ENCODE peak calls at places on chromosomes 6 and 20, in seven cellular contexts. One of them, this sample, is unnamed.

GRCh38 chr20:58479666-58480454 is 35.3 kb downstream of the APCDD1L start:
- DNase-seq in uterus: no peak
- DNase-seq in adrenal gland: no peak
- DNase-seq in pancreas: no peak
- DNase-seq in left lung: no peak
- DNase-seq in fibroblast of mammary gland: no peak
- DNase-seq in fibroblast of pulmonary artery: no peak
- DNase-seq in this sample: no peak

GRCh38 chr6:113530769-113531168 is 326.4 kb upstream of the MARCKS start:
- DNase-seq in uterus: no peak
- DNase-seq in adrenal gland: no peak
- DNase-seq in pancreas: no peak
- DNase-seq in left lung: no peak
- DNase-seq in fibroblast of mammary gland: peak
- DNase-seq in fibroblast of pulmonary artery: peak
- DNase-seq in this sample: peak

GRCh38 chr6:27684264-27685211 is 211.6 kb upstream of the ZNF184 start:
- DNase-seq in uterus: no peak
- DNase-seq in adrenal gland: no peak
- DNase-seq in pancreas: peak
- DNase-seq in left lung: peak
- DNase-seq in fibroblast of mammary gland: peak
- DNase-seq in fibroblast of pulmonary artery: peak
- DNase-seq in this sample: peak

GRCh38 chr20:51541189-51542032 is 1.1 kb downstream of the NFATC2 start:
- DNase-seq in uterus: peak
- DNase-seq in adrenal gland: peak
- DNase-seq in pancreas: peak
- DNase-seq in left lung: peak
- DNase-seq in fibroblast of mammary gland: peak
- DNase-seq in fibroblast of pulmonary artery: peak
- DNase-seq in this sample: peak

GRCh38 chr20:2228926-2229325 is 66.9 kb upstream of the TGM3 start:
- DNase-seq in uterus: no peak
- DNase-seq in adrenal gland: no peak
- DNase-seq in pancreas: no peak
- DNase-seq in left lung: no peak
- DNase-seq in fibroblast of mammary gland: no peak
- DNase-seq in fibroblast of pulmonary artery: no peak
- DNase-seq in this sample: no peak

GRCh38 chr20:8654486-8654885 is 414.4 kb upstream of the PLCB4 start:
- DNase-seq in uterus: no peak
- DNase-seq in adrenal gland: no peak
- DNase-seq in pancreas: no peak
- DNase-seq in left lung: no peak
- DNase-seq in fibroblast of mammary gland: no peak
- DNase-seq in fibroblast of pulmonary artery: no peak
- DNase-seq in this sample: no peak

GRCh38 chr20:26163890-26164289 is 467.2 kb upstream of the ZNF337 start:
- DNase-seq in uterus: no peak
- DNase-seq in adrenal gland: no peak
- DNase-seq in pancreas: no peak
- DNase-seq in left lung: no peak
- DNase-seq in fibroblast of mammary gland: peak
- DNase-seq in fibroblast of pulmonary artery: peak
- DNase-seq in this sample: peak

GRCh38 chr20:64101731-64102621 is 5.4 kb downstream of the NPBWR2 start:
- DNase-seq in uterus: no peak
- DNase-seq in adrenal gland: peak
- DNase-seq in pancreas: peak
- DNase-seq in left lung: no peak
- DNase-seq in fibroblast of mammary gland: no peak
- DNase-seq in fibroblast of pulmonary artery: no peak
- DNase-seq in this sample: peak

GRCh38 chr6:16947461-16948159 is 154.2 kb upstream of the STMND1 start:
- DNase-seq in uterus: peak
- DNase-seq in adrenal gland: peak
- DNase-seq in pancreas: no peak
- DNase-seq in left lung: no peak
- DNase-seq in fibroblast of mammary gland: peak
- DNase-seq in fibroblast of pulmonary artery: peak
- DNase-seq in this sample: peak

GRCh38 chr20:10636326-10636818 is 37.4 kb downstream of the JAG1 start:
- DNase-seq in uterus: no peak
- DNase-seq in adrenal gland: no peak
- DNase-seq in pancreas: no peak
- DNase-seq in left lung: no peak
- DNase-seq in fibroblast of mammary gland: peak
- DNase-seq in fibroblast of pulmonary artery: peak
- DNase-seq in this sample: peak

GRCh38 chr20:43761396-43762340 is 34.9 kb upstream of the GTSF1L start:
- DNase-seq in uterus: no peak
- DNase-seq in adrenal gland: no peak
- DNase-seq in pancreas: no peak
- DNase-seq in left lung: no peak
- DNase-seq in fibroblast of mammary gland: peak
- DNase-seq in fibroblast of pulmonary artery: no peak
- DNase-seq in this sample: no peak

GRCh38 chr6:2734517-2735076 is 16.1 kb downstream of the MYLK4 start:
- DNase-seq in uterus: no peak
- DNase-seq in adrenal gland: no peak
- DNase-seq in pancreas: no peak
- DNase-seq in left lung: no peak
- DNase-seq in fibroblast of mammary gland: no peak
- DNase-seq in fibroblast of pulmonary artery: no peak
- DNase-seq in this sample: no peak

GRCh38 chr6:129251669-129252376 is 368.9 kb downstream of the LAMA2 start:
- DNase-seq in uterus: peak
- DNase-seq in adrenal gland: peak
- DNase-seq in pancreas: no peak
- DNase-seq in left lung: no peak
- DNase-seq in fibroblast of mammary gland: peak
- DNase-seq in fibroblast of pulmonary artery: peak
- DNase-seq in this sample: peak

GRCh38 chr6:75762063-75762462 is 13.0 kb downstream of the MYO6 start:
- DNase-seq in uterus: no peak
- DNase-seq in adrenal gland: no peak
- DNase-seq in pancreas: no peak
- DNase-seq in left lung: no peak
- DNase-seq in fibroblast of mammary gland: no peak
- DNase-seq in fibroblast of pulmonary artery: no peak
- DNase-seq in this sample: no peak

GRCh38 chr20:56722042-56722441 is 92.9 kb downstream of the TFAP2C start:
- DNase-seq in uterus: no peak
- DNase-seq in adrenal gland: peak
- DNase-seq in pancreas: peak
- DNase-seq in left lung: peak
- DNase-seq in fibroblast of mammary gland: no peak
- DNase-seq in fibroblast of pulmonary artery: no peak
- DNase-seq in this sample: no peak

GRCh38 chr6:121920616-121921015 is 478.8 kb upstream of the HSF2 start:
- DNase-seq in uterus: no peak
- DNase-seq in adrenal gland: no peak
- DNase-seq in pancreas: no peak
- DNase-seq in left lung: no peak
- DNase-seq in fibroblast of mammary gland: no peak
- DNase-seq in fibroblast of pulmonary artery: no peak
- DNase-seq in this sample: no peak

DNA sequence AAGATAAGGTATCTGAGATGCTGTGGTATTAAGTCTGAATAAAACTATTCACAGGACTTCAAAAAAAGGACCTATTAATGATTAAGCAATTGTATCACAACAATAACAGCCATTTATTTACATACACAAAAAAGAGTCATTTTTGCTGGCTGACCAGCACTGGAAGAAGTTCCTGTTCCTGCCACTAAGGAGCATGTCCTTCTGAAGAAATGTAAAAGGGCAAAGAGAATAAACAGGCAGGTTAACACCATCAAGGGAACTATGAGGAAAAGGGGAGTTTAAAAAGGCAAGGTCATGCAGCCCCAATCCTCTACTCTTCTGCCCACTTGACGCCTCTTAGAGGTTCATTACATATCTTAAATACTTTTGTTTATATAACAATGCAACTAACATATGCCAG is 39.3 kb downstream of the REPS1 start:
- DNase-seq in uterus: no peak
- DNase-seq in adrenal gland: no peak
- DNase-seq in pancreas: no peak
- DNase-seq in left lung: no peak
- DNase-seq in fibroblast of mammary gland: no peak
- DNase-seq in fibroblast of pulmonary artery: no peak
- DNase-seq in this sample: no peak
- TF ChIP-seq CTCF in uterus: no peak
- TF ChIP-seq CTCF in adrenal gland: no peak
- TF ChIP-seq CTCF in pancreas: no peak
- TF ChIP-seq CTCF in left lung: no peak
- TF ChIP-seq CTCF in fibroblast of mammary gland: peak
- TF ChIP-seq CTCF in fibroblast of pulmonary artery: peak
- TF ChIP-seq CTCF in this sample: no peak

GRCh38 chr6:105995403-105995699 is 90.8 kb upstream of the PRDM1 start:
- DNase-seq in uterus: no peak
- DNase-seq in adrenal gland: no peak
- DNase-seq in pancreas: no peak
- DNase-seq in left lung: no peak
- DNase-seq in fibroblast of mammary gland: no peak
- DNase-seq in fibroblast of pulmonary artery: no peak
- DNase-seq in this sample: no peak
- H3K4me3 ChIP-seq in uterus: peak
- H3K4me3 ChIP-seq in adrenal gland: no peak
- H3K4me3 ChIP-seq in pancreas: peak
- H3K4me3 ChIP-seq in left lung: peak
- H3K4me3 ChIP-seq in fibroblast of mammary gland: peak
- H3K4me3 ChIP-seq in fibroblast of pulmonary artery: no peak
- H3K4me3 ChIP-seq in this sample: peak

GRCh38 chr6:145071836-145072235 is 663.5 kb downstream of the EPM2A start:
- DNase-seq in uterus: no peak
- DNase-seq in adrenal gland: no peak
- DNase-seq in pancreas: no peak
- DNase-seq in left lung: no peak
- DNase-seq in fibroblast of mammary gland: peak
- DNase-seq in fibroblast of pulmonary artery: peak
- DNase-seq in this sample: peak
- TF ChIP-seq CTCF in uterus: no peak
- TF ChIP-seq CTCF in adrenal gland: no peak
- TF ChIP-seq CTCF in pancreas: no peak
- TF ChIP-seq CTCF in left lung: no peak
- TF ChIP-seq CTCF in fibroblast of mammary gland: no peak
- TF ChIP-seq CTCF in fibroblast of pulmonary artery: no peak
- TF ChIP-seq CTCF in this sample: no peak

DNA sequence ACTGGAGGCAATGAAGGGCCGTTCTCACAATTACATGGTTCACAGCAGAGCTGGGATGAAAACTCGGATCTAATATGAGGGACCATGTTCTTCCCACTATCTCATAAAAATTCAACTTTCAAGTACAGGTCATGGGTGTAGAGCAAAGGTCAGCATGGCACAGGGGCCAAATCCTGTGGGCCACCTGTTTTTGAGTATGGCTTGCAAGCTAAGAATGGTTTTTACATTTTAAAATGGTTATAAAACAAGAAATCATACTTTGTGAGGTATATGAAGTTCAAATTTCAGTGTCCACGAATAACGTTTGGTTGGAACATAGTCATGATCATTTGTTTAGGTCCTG is 4.6 kb downstream of the MAP3K5 start:
- DNase-seq in uterus: no peak
- DNase-seq in adrenal gland: no peak
- DNase-seq in pancreas: no peak
- DNase-seq in left lung: no peak
- DNase-seq in fibroblast of mammary gland: no peak
- DNase-seq in fibroblast of pulmonary artery: no peak
- DNase-seq in this sample: no peak
- H3K4me3 ChIP-seq in uterus: no peak
- H3K4me3 ChIP-seq in adrenal gland: no peak
- H3K4me3 ChIP-seq in pancreas: peak
- H3K4me3 ChIP-seq in left lung: no peak
- H3K4me3 ChIP-seq in fibroblast of mammary gland: no peak
- H3K4me3 ChIP-seq in fibroblast of pulmonary artery: no peak
- H3K4me3 ChIP-seq in this sample: peak

GRCh38 chr20:62408640-62409039 is 1.6 kb upstream of the CABLES2 start:
- DNase-seq in uterus: no peak
- DNase-seq in adrenal gland: no peak
- DNase-seq in pancreas: no peak
- DNase-seq in left lung: no peak
- DNase-seq in fibroblast of mammary gland: no peak
- DNase-seq in fibroblast of pulmonary artery: no peak
- DNase-seq in this sample: no peak

GRCh38 chr20:62405981-62406513 is 1.0 kb downstream of the CABLES2 start:
- DNase-seq in uterus: no peak
- DNase-seq in adrenal gland: no peak
- DNase-seq in pancreas: no peak
- DNase-seq in left lung: no peak
- DNase-seq in fibroblast of mammary gland: no peak
- DNase-seq in fibroblast of pulmonary artery: no peak
- DNase-seq in this sample: no peak

GRCh38 chr20:62408055-62408454 is 970 bp upstream of the CABLES2 start:
- DNase-seq in uterus: no peak
- DNase-seq in adrenal gland: no peak
- DNase-seq in pancreas: no peak
- DNase-seq in left lung: no peak
- DNase-seq in fibroblast of mammary gland: no peak
- DNase-seq in fibroblast of pulmonary artery: no peak
- DNase-seq in this sample: no peak

GRCh38 chr20:62406635-62407176 is 379 bp downstream of the CABLES2 start:
- DNase-seq in uterus: no peak
- DNase-seq in adrenal gland: peak
- DNase-seq in pancreas: peak
- DNase-seq in left lung: no peak
- DNase-seq in fibroblast of mammary gland: no peak
- DNase-seq in fibroblast of pulmonary artery: no peak
- DNase-seq in this sample: no peak

GRCh38 chr20:62407221-62407992 is at the start of gene CABLES2:
- DNase-seq in uterus: peak
- DNase-seq in adrenal gland: peak
- DNase-seq in pancreas: peak
- DNase-seq in left lung: peak
- DNase-seq in fibroblast of mammary gland: peak
- DNase-seq in fibroblast of pulmonary artery: peak
- DNase-seq in this sample: peak
- TF ChIP-seq CTCF in uterus: peak
- TF ChIP-seq CTCF in adrenal gland: no peak
- TF ChIP-seq CTCF in pancreas: no peak
- TF ChIP-seq CTCF in left lung: no peak
- TF ChIP-seq CTCF in fibroblast of mammary gland: no peak
- TF ChIP-seq CTCF in fibroblast of pulmonary artery: no peak
- TF ChIP-seq CTCF in this sample: no peak